ENCODE peak calls at places on chromosome 10, in four cellular contexts. Q is H9, H is neuronal stem cell, K is IMR-90. M is an unnamed sample.

GRCh38 chr10:108598831-108599230 is 1324.5 kb downstream of the XPNPEP1 start:
- DNase-seq in H (no peak), K (no peak), Q (no peak), M (no peak)

GRCh38 chr10:52316005-52316404 is 1.9 kb downstream of the DKK1 start:
- DNase-seq in H (no peak), Q (no peak), K (peak; percentile 56), M (no peak)

GRCh38 chr10:132939957-132940790 is 2.2 kb downstream of the CFAP46 start:
- DNase-seq in Q (peak; percentile 59), K (peak; percentile 47), H (peak; percentile 48), M (no peak)

GRCh38 chr10:87589653-87590052 is 70.0 kb upstream of the PAPSS2 start:
- DNase-seq in Q (no peak), H (no peak), K (peak; percentile 74), M (no peak)

GRCh38 chr10:81108516-81109199 is 571.0 kb downstream of the SH2D4B start:
- DNase-seq in K (peak; percentile 3), Q (no peak), H (no peak), M (no peak)

GRCh38 chr10:3542185-3542611 is 242.8 kb downstream of the KLF6 start:
- DNase-seq in H (no peak), Q (no peak), K (peak; percentile 87), M (peak; percentile 64)

GRCh38 chr10:27741173-27742091 is 4.2 kb downstream of the MKX start:
- DNase-seq in Q (peak; percentile 49), K (no peak), H (no peak), M (peak; percentile 4)

GRCh38 chr10:73110345-73110849 is at the start of gene NUDT13:
- DNase-seq in Q (peak; percentile 81), H (peak; percentile 29), K (peak; percentile 73), M (peak; percentile 90)

GRCh38 chr10:10845826-10846225 is 171.8 kb upstream of the CELF2 start:
- DNase-seq in K (no peak), H (no peak), Q (no peak), M (no peak)

GRCh38 chr10:95864906-95865813 is 42.6 kb upstream of the CC2D2B start:
- DNase-seq in H (peak; percentile 38), K (peak; percentile 86), Q (peak; percentile 58), M (peak; percentile 70)

DNA sequence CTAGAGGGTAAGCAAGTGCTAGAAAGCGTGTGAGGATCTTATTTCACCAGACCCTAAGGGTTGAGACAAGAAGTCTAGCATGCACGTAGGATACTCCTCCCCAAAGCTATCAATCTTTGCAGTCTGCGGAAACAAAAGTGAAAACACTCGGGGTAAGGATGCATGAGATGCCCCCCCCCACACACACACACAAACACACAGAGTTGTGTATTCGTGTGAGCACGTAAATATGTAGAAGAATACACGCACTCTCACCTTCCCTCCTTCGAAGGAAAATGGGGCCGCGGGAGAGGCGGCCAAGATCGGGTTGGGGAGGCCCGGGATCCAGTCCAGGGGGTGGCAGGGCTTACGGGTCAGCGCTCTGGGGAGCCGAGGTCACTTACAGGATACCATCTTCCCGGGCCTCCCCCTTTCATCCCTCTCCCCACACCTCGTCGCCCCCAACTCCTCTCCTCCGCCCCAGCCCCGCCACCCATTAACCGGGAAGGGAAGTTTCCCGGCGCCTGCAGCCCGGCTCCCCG is 440 bp downstream of the CUL2 start:
- DNase-seq in K (peak; percentile 43), H (no peak), Q (no peak), M (peak; percentile 7)
- H3K18ac ChIP-seq in K (no peak overlapping the region), H (peak overlapping the region; percentile 80), Q (no peak overlapping the region), M (peak overlapping the region; percentile 91)

GRCh38 chr10:47406870-47407648 is 23.0 kb upstream of the ZNF488 start:
- DNase-seq in K (peak; percentile 73), Q (peak; percentile 36), H (no peak), M (peak; percentile 99)
- H2BK120ac ChIP-seq in K (peak overlapping the region; percentile 79), Q (no peak overlapping the region), H (peak overlapping the region; percentile 64), M (peak overlapping the region; percentile 85)

GRCh38 chr10:119495545-119495944 is 47.0 kb downstream of the RGS10 start:
- DNase-seq in Q (no peak), K (no peak), H (no peak), M (no peak)
- H3K18ac ChIP-seq in Q (no peak overlapping the region), K (peak overlapping the region; percentile 18), H (no peak overlapping the region), M (no peak overlapping the region)

DNA sequence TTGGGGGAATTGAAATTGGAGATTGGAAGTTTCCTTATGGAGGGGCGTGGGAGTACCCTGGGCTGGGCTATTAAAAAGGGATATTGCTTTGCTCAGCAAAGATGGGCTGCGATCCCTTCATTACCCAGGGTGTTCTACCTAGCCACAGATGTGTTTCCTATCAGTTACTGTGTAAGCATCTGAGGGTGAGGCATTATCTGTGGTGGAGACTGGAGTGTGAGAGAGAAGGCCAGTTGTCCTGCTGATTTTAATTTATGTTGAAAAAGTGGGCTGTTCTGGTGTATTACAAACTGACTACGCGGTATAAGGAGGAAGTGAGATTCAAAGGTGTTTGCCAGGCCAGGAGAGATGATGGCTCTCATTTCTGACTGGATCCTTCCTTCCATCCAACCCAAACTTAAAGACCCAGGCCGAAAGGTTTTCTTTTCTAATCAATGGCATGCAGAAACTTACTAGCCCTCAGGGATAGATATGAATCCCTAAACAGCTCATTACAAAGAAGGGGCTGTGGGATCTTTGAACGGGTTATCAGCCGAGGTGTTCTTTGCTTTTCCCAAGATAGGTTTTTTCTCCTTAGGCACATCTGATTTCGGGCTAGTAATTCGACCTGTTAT is 7.6 kb downstream of the TCF7L2 start:
- DNase-seq in Q (no peak), K (no peak), H (no peak), M (no peak)
- H2BK120ac ChIP-seq in Q (no peak overlapping the region), K (peak overlapping the region; percentile 88), H (no peak overlapping the region), M (peak overlapping the region; percentile 72)

DNA sequence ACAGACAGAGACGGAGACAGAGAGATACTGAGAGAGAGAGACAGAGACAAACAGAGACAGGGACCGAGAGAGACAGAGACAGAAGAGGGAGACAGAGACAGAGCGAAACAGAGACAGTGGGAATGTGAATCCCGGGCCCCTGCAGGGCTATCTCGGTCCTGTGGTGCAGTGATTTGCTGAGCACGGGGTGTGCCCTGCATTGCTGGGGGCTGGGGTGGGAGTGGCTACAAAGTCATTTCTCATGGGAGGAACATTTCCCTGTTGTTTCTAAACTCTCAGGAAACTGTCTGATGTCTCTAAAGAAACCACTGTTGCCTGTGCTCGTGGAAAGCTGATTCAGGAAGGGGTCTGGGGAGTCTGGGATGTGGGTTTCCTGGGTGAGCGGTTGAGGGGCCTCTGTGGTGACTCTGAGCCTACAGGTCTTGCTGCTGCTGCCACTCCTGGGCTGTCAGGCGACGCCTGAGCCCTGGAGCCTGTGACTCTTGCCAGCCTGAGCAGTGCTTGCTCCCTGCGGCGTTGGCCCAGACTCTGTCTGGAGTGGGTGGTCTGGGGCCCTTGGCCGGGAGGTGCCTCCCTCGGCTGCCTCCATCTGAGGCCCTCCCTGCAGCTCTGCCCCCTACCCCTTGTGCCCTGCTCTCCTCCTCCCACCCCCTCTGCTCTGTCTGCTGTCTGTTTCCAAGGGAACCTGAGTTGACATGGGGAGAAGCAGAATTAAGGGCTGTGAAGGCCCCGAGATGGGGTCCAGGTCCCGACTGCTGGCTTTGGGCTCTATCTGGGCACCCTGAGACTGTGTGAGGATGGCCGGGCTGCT is 292.0 kb downstream of the WDR37 start:
- DNase-seq in H (no peak), K (no peak), Q (peak; percentile 48), M (no peak)
- H3K18ac ChIP-seq in H (peak overlapping the region; percentile 90), K (no peak overlapping the region), Q (peak overlapping the region; percentile 23), M (no peak overlapping the region)

DNA sequence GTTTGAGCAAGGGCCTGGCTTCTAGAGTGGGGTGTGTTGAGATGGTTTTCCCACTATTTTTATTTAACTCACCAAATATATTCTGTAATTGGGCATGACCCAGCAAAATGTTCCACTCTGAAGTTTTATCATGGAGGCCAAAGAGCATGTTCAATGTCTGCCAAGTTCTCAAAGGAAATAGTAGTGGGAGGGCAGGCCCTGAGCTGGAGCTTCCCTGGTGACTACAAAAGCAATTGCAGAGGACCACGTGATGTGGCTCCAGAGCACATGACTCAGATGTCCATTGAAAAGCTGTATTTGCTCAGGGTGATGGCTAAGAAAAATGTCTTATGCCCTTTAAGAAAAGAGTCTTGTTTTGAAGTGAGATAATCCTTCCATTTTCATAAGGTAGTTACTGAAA is 1024.8 kb downstream of the LRMDA start:
- DNase-seq in Q (no peak), K (no peak), H (no peak), M (no peak)
- H2BK120ac ChIP-seq in Q (no peak overlapping the region), K (no peak overlapping the region), H (no peak overlapping the region), M (no peak overlapping the region)

DNA sequence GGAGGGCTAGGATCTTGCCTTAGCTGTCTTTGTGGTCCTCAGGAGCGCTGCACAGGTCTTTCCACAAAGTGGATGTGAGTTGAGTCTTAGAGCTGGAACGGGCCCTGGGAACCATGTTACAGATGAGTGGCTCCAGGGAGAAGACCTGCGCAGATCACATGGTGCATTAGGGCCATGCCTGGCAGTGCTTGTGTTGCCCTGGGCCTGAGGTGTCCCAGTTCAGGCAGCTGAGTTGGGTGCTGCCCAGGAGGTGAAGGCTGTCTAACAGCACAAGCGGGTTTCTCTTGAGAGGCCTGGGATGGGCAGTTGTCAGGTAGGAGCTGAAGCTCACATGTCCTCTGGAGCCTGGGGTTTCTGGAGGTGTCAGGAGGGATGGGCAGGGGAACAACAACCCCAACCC is 33.7 kb upstream of the ANKRD2 start:
- DNase-seq in K (no peak), H (no peak), Q (no peak), M (peak; percentile 29)
- H3K18ac ChIP-seq in K (peak overlapping the region; percentile 7), H (peak overlapping the region; percentile 76), Q (no peak overlapping the region), M (peak overlapping the region; percentile 10)

GRCh38 chr10:79239275-79239779 is 107.9 kb upstream of the PPIF start:
- DNase-seq in K (peak; percentile 80), Q (peak; percentile 64), H (peak; percentile 73), M (peak; percentile 97)

GRCh38 chr10:79241629-79241989 is 105.7 kb upstream of the PPIF start:
- DNase-seq in Q (no peak), K (no peak), H (no peak), M (no peak)

GRCh38 chr10:79241990-79242619 is 105.2 kb upstream of the PPIF start:
- DNase-seq in H (no peak), K (peak; percentile 67), Q (peak; percentile 62), M (peak; percentile 64)

GRCh38 chr10:79238606-79239005 is 108.7 kb upstream of the PPIF start:
- DNase-seq in K (peak; percentile 63), Q (no peak), H (no peak), M (peak; percentile 77)

DNA sequence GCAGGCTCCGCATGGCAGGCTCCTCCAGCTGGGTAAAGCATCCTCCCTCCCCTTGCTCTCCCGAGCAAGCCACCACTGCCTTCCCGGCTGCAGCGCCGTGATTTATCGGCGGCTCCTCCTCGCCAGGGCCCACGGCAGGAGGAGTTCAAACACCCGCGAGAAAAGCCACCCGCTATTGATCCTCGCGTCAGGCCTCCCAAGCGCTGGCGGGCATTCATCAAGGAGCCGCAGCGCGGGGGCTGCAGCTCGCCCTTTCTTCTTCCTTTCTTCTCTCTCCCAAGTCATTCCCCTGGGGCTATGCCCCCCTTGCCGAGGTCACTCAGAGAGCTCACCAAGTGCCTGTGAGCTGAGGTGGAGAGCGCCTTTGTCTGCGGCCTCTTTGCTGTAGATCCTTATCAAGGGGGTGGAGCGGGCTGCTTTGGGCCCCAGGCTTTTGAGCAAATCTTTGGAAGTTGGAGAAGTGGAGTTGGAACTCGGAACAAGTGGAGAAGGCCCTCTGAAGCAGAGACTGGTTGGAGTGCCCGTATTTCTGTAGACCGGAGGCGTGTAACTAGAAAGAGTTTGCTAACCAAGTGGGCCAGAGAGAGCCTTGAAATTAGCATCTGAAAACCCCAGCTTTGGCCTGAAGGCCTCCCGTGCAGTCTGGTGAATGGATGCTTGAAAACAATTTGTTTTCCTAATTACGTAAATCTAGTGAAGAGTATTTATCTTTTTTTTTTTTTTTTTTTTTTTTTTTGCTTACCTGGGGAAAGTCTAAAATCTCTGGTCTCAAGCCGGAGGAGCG is 107.1 kb upstream of the PPIF start:
- DNase-seq in Q (peak; percentile 84), K (no peak), H (peak; percentile 83), M (peak; percentile 95)
- H2BK120ac ChIP-seq in Q (no peak overlapping the region), K (no peak overlapping the region), H (no peak overlapping the region), M (peak overlapping the region; percentile 28)

DNA sequence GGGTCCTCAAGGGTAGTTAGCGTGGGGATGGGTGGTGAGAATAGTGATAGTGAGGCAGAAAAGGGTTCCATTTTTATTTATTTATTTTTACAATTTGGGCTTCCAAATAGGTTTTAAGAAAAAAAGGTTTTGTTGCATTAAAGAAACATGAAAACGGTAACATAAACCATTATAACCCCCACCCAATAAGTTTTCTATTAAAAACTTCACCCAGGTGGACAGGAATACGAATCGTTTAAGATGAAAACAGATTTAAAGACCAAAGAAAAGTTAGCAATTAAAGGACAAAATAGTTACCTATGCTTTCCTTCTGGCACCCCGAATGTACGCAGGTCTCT is 78.7 kb downstream of the ZFAND4 start:
- DNase-seq in H (no peak), Q (no peak), K (no peak), M (no peak)
- H3K18ac ChIP-seq in H (no peak overlapping the region), Q (no peak overlapping the region), K (no peak overlapping the region), M (peak overlapping the region; percentile 91)

M was measured in trophoblast cell.